ENCODE peak calls at places on chromosomes 5 and 9, in ten cellular contexts. One of them, this sample, is unnamed.
A peak's percentile ranks its signal among the peaks of the same experiment; 100 is the strongest.

GRCh38 chr9:97519441-97519970 is 18.0 kb downstream of the TMOD1 start:
- DNase-seq in tibial nerve: no peak
- DNase-seq in fibroblast of lung: no peak
- DNase-seq in ovary: no peak
- DNase-seq in bronchial epithelial cell: no peak
- DNase-seq in Peyer's patch: no peak
- DNase-seq in lung: no peak
- DNase-seq in GM06990: no peak
- DNase-seq in uterus: no peak
- DNase-seq in HCT116: no peak
- DNase-seq in this sample: no peak

GRCh38 chr9:29439961-29440360 is 1866.7 kb upstream of the C9orf72 start:
- DNase-seq in uterus: no peak
- DNase-seq in HCT116: peak; percentile 24
- DNase-seq in bronchial epithelial cell: peak; percentile 4
- DNase-seq in ovary: no peak
- DNase-seq in tibial nerve: no peak
- DNase-seq in Peyer's patch: no peak
- DNase-seq in lung: no peak
- DNase-seq in fibroblast of lung: peak; percentile 28
- DNase-seq in GM06990: no peak
- DNase-seq in this sample: no peak

GRCh38 chr5:142176255-142176654 is 67.7 kb downstream of the NDFIP1 start:
- DNase-seq in HCT116: no peak
- DNase-seq in GM06990: no peak
- DNase-seq in fibroblast of lung: no peak
- DNase-seq in bronchial epithelial cell: no peak
- DNase-seq in lung: no peak
- DNase-seq in uterus: no peak
- DNase-seq in tibial nerve: no peak
- DNase-seq in Peyer's patch: no peak
- DNase-seq in ovary: no peak
- DNase-seq in this sample: peak; percentile 15

GRCh38 chr9:117625154-117625553 is 79.0 kb upstream of the TLR4 start:
- DNase-seq in tibial nerve: no peak
- DNase-seq in lung: no peak
- DNase-seq in HCT116: no peak
- DNase-seq in GM06990: no peak
- DNase-seq in Peyer's patch: no peak
- DNase-seq in uterus: no peak
- DNase-seq in fibroblast of lung: no peak
- DNase-seq in bronchial epithelial cell: no peak
- DNase-seq in ovary: no peak
- DNase-seq in this sample: no peak

GRCh38 chr5:16245956-16246355 is 66.4 kb upstream of the MARCHF11 start:
- DNase-seq in GM06990: no peak
- DNase-seq in ovary: no peak
- DNase-seq in tibial nerve: no peak
- DNase-seq in Peyer's patch: no peak
- DNase-seq in fibroblast of lung: no peak
- DNase-seq in lung: no peak
- DNase-seq in bronchial epithelial cell: no peak
- DNase-seq in HCT116: no peak
- DNase-seq in uterus: no peak
- DNase-seq in this sample: no peak

GRCh38 chr5:68046445-68046844 is 169.1 kb upstream of the PIK3R1 start:
- DNase-seq in bronchial epithelial cell: peak; percentile 98
- DNase-seq in GM06990: no peak
- DNase-seq in lung: no peak
- DNase-seq in tibial nerve: peak; percentile 46
- DNase-seq in HCT116: peak; percentile 24
- DNase-seq in ovary: no peak
- DNase-seq in fibroblast of lung: peak; percentile 98
- DNase-seq in Peyer's patch: no peak
- DNase-seq in uterus: no peak
- DNase-seq in this sample: no peak

GRCh38 chr5:133562554-133562953 is 49.8 kb downstream of the FSTL4 start:
- DNase-seq in lung: no peak
- DNase-seq in Peyer's patch: no peak
- DNase-seq in HCT116: no peak
- DNase-seq in GM06990: no peak
- DNase-seq in tibial nerve: no peak
- DNase-seq in uterus: no peak
- DNase-seq in fibroblast of lung: no peak
- DNase-seq in ovary: no peak
- DNase-seq in bronchial epithelial cell: no peak
- DNase-seq in this sample: no peak

GRCh38 chr5:111221139-111221538 is 3.0 kb upstream of the CAMK4 start:
- DNase-seq in HCT116: no peak
- DNase-seq in GM06990: no peak
- DNase-seq in bronchial epithelial cell: no peak
- DNase-seq in ovary: no peak
- DNase-seq in Peyer's patch: no peak
- DNase-seq in fibroblast of lung: no peak
- DNase-seq in tibial nerve: no peak
- DNase-seq in uterus: no peak
- DNase-seq in lung: no peak
- DNase-seq in this sample: no peak

GRCh38 chr5:74765201-74765600 is 1.7 kb downstream of the GFM2 start:
- DNase-seq in fibroblast of lung: peak; percentile 19
- DNase-seq in lung: no peak
- DNase-seq in uterus: no peak
- DNase-seq in GM06990: no peak
- DNase-seq in HCT116: no peak
- DNase-seq in bronchial epithelial cell: peak; percentile 27
- DNase-seq in ovary: no peak
- DNase-seq in tibial nerve: no peak
- DNase-seq in Peyer's patch: no peak
- DNase-seq in this sample: no peak

GRCh38 chr5:175814676-175815075 is 56.7 kb upstream of the CPLX2 start:
- DNase-seq in fibroblast of lung: peak; percentile 78
- DNase-seq in GM06990: no peak
- DNase-seq in lung: no peak
- DNase-seq in HCT116: peak; percentile 64
- DNase-seq in Peyer's patch: no peak
- DNase-seq in uterus: no peak
- DNase-seq in tibial nerve: no peak
- DNase-seq in bronchial epithelial cell: peak; percentile 1
- DNase-seq in ovary: no peak
- DNase-seq in this sample: peak; percentile 40

GRCh38 chr9:72542917-72543316 is 21.5 kb downstream of the TMC1 start:
- DNase-seq in lung: no peak
- DNase-seq in GM06990: no peak
- DNase-seq in HCT116: no peak
- DNase-seq in uterus: no peak
- DNase-seq in bronchial epithelial cell: peak; percentile 37
- DNase-seq in fibroblast of lung: peak; percentile 38
- DNase-seq in tibial nerve: no peak
- DNase-seq in ovary: no peak
- DNase-seq in Peyer's patch: no peak
- DNase-seq in this sample: no peak

GRCh38 chr9:99463144-99463543 is 241.1 kb downstream of the SEC61B start:
- DNase-seq in HCT116: no peak
- DNase-seq in ovary: no peak
- DNase-seq in bronchial epithelial cell: no peak
- DNase-seq in fibroblast of lung: no peak
- DNase-seq in Peyer's patch: no peak
- DNase-seq in uterus: no peak
- DNase-seq in lung: no peak
- DNase-seq in tibial nerve: no peak
- DNase-seq in GM06990: no peak
- DNase-seq in this sample: no peak

GRCh38 chr5:141767671-141768070 is 85.6 kb upstream of the ARAP3 start:
- DNase-seq in fibroblast of lung: no peak
- DNase-seq in ovary: no peak
- DNase-seq in uterus: no peak
- DNase-seq in tibial nerve: no peak
- DNase-seq in lung: no peak
- DNase-seq in GM06990: no peak
- DNase-seq in bronchial epithelial cell: no peak
- DNase-seq in HCT116: no peak
- DNase-seq in Peyer's patch: no peak
- DNase-seq in this sample: no peak

GRCh38 chr9:127603226-127603625 is 8.9 kb upstream of the STXBP1 start:
- DNase-seq in Peyer's patch: no peak
- DNase-seq in uterus: no peak
- DNase-seq in GM06990: no peak
- DNase-seq in fibroblast of lung: no peak
- DNase-seq in tibial nerve: no peak
- DNase-seq in ovary: no peak
- DNase-seq in lung: no peak
- DNase-seq in bronchial epithelial cell: no peak
- DNase-seq in HCT116: no peak
- DNase-seq in this sample: no peak

GRCh38 chr5:154176191-154176590 is 14.3 kb upstream of the GALNT10 start:
- DNase-seq in lung: no peak
- DNase-seq in ovary: no peak
- DNase-seq in bronchial epithelial cell: no peak
- DNase-seq in tibial nerve: no peak
- DNase-seq in GM06990: no peak
- DNase-seq in fibroblast of lung: peak; percentile 82
- DNase-seq in Peyer's patch: no peak
- DNase-seq in HCT116: no peak
- DNase-seq in uterus: no peak
- DNase-seq in this sample: no peak

DNA sequence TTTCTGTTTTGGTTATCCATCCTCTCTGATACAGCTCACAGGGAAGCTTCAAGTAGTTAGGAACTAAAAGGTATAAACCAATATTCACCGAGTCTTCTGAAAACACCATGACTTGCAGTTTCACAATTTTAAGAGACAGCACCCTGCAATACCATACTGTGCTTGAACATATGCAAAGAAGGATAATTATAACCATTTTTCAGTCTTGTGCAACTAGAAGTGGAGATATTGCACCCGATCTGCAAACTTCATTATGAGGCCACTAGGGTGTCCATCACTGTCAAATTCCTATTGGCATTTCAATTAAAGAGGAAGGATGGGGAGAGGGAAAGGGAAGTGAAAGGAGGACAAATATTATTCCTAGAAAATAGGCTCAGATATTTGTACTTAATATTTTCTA is 32.4 kb upstream of the CEP120 start:
- DNase-seq in GM06990: no peak
- DNase-seq in lung: no peak
- DNase-seq in HCT116: no peak
- DNase-seq in ovary: no peak
- DNase-seq in uterus: no peak
- DNase-seq in tibial nerve: no peak
- DNase-seq in Peyer's patch: no peak
- DNase-seq in bronchial epithelial cell: no peak
- DNase-seq in fibroblast of lung: no peak
- DNase-seq in this sample: no peak
- H3K4me3 ChIP-seq in GM06990: no peak overlapping the region
- H3K4me3 ChIP-seq in lung: no peak overlapping the region
- H3K4me3 ChIP-seq in HCT116: no peak overlapping the region
- H3K4me3 ChIP-seq in ovary: no peak overlapping the region
- H3K4me3 ChIP-seq in uterus: no peak overlapping the region
- H3K4me3 ChIP-seq in tibial nerve: no peak overlapping the region
- H3K4me3 ChIP-seq in Peyer's patch: no peak overlapping the region
- H3K4me3 ChIP-seq in bronchial epithelial cell: no peak overlapping the region
- H3K4me3 ChIP-seq in fibroblast of lung: no peak overlapping the region
- H3K4me3 ChIP-seq in this sample: no peak overlapping the region

GRCh38 chr9:83219154-83219923 is 156.4 kb upstream of the RASEF start:
- DNase-seq in uterus: peak; percentile 67
- DNase-seq in fibroblast of lung: peak; percentile 88
- DNase-seq in HCT116: peak; percentile 47
- DNase-seq in Peyer's patch: peak; percentile 79
- DNase-seq in GM06990: peak; percentile 7
- DNase-seq in ovary: peak; percentile 75
- DNase-seq in bronchial epithelial cell: peak; percentile 65
- DNase-seq in tibial nerve: peak; percentile 60
- DNase-seq in lung: peak; percentile 81
- DNase-seq in this sample: peak; percentile 88
- TF ChIP-seq CTCF in uterus: peak; percentile 15
- TF ChIP-seq CTCF in fibroblast of lung: peak; percentile 56
- TF ChIP-seq CTCF in HCT116: peak; percentile 56
- TF ChIP-seq CTCF in Peyer's patch: peak; percentile 5
- TF ChIP-seq CTCF in GM06990: peak; percentile 44
- TF ChIP-seq CTCF in ovary: no peak
- TF ChIP-seq CTCF in bronchial epithelial cell: peak; percentile 76
- TF ChIP-seq CTCF in tibial nerve: peak; percentile 47
- TF ChIP-seq CTCF in lung: peak; percentile 28
- TF ChIP-seq CTCF in this sample: no peak

GRCh38 chr9:109474944-109475343 is 23.2 kb downstream of the PTPN3 start:
- DNase-seq in HCT116: no peak
- DNase-seq in ovary: no peak
- DNase-seq in lung: no peak
- DNase-seq in GM06990: no peak
- DNase-seq in bronchial epithelial cell: no peak
- DNase-seq in fibroblast of lung: no peak
- DNase-seq in Peyer's patch: no peak
- DNase-seq in tibial nerve: no peak
- DNase-seq in uterus: no peak
- DNase-seq in this sample: no peak

GRCh38 chr9:109471994-109472393 is 26.1 kb downstream of the PTPN3 start:
- DNase-seq in ovary: no peak
- DNase-seq in lung: no peak
- DNase-seq in GM06990: no peak
- DNase-seq in uterus: no peak
- DNase-seq in bronchial epithelial cell: peak; percentile 77
- DNase-seq in fibroblast of lung: no peak
- DNase-seq in HCT116: no peak
- DNase-seq in tibial nerve: no peak
- DNase-seq in Peyer's patch: no peak
- DNase-seq in this sample: no peak

GRCh38 chr9:109475526-109475925 is 22.6 kb downstream of the PTPN3 start:
- DNase-seq in HCT116: no peak
- DNase-seq in tibial nerve: peak; percentile 24
- DNase-seq in GM06990: no peak
- DNase-seq in uterus: no peak
- DNase-seq in lung: no peak
- DNase-seq in bronchial epithelial cell: no peak
- DNase-seq in Peyer's patch: no peak
- DNase-seq in fibroblast of lung: no peak
- DNase-seq in ovary: no peak
- DNase-seq in this sample: no peak

GRCh38 chr9:109473329-109473728 is 24.8 kb downstream of the PTPN3 start:
- DNase-seq in tibial nerve: no peak
- DNase-seq in GM06990: no peak
- DNase-seq in Peyer's patch: no peak
- DNase-seq in uterus: no peak
- DNase-seq in lung: no peak
- DNase-seq in bronchial epithelial cell: no peak
- DNase-seq in fibroblast of lung: no peak
- DNase-seq in ovary: no peak
- DNase-seq in HCT116: no peak
- DNase-seq in this sample: no peak

GRCh38 chr9:109474170-109474569 is 23.9 kb downstream of the PTPN3 start:
- DNase-seq in bronchial epithelial cell: no peak
- DNase-seq in ovary: no peak
- DNase-seq in uterus: no peak
- DNase-seq in fibroblast of lung: no peak
- DNase-seq in Peyer's patch: no peak
- DNase-seq in GM06990: no peak
- DNase-seq in tibial nerve: no peak
- DNase-seq in lung: no peak
- DNase-seq in HCT116: no peak
- DNase-seq in this sample: no peak
- H3K4me3 ChIP-seq in bronchial epithelial cell: no peak overlapping the region
- H3K4me3 ChIP-seq in ovary: no peak overlapping the region
- H3K4me3 ChIP-seq in uterus: no peak overlapping the region
- H3K4me3 ChIP-seq in fibroblast of lung: no peak overlapping the region
- H3K4me3 ChIP-seq in Peyer's patch: no peak overlapping the region
- H3K4me3 ChIP-seq in GM06990: no peak overlapping the region
- H3K4me3 ChIP-seq in tibial nerve: no peak overlapping the region
- H3K4me3 ChIP-seq in lung: no peak overlapping the region
- H3K4me3 ChIP-seq in HCT116: no peak overlapping the region
- H3K4me3 ChIP-seq in this sample: no peak overlapping the region

GRCh38 chr5:174523311-174524159 is 200.8 kb upstream of the MSX2 start:
- DNase-seq in Peyer's patch: no peak
- DNase-seq in HCT116: no peak
- DNase-seq in ovary: no peak
- DNase-seq in GM06990: no peak
- DNase-seq in lung: no peak
- DNase-seq in bronchial epithelial cell: no peak
- DNase-seq in fibroblast of lung: no peak
- DNase-seq in tibial nerve: no peak
- DNase-seq in uterus: no peak
- DNase-seq in this sample: no peak
- TF ChIP-seq CTCF in Peyer's patch: peak; percentile 58
- TF ChIP-seq CTCF in HCT116: peak; percentile 55
- TF ChIP-seq CTCF in ovary: no peak
- TF ChIP-seq CTCF in GM06990: no peak
- TF ChIP-seq CTCF in lung: no peak
- TF ChIP-seq CTCF in bronchial epithelial cell: no peak
- TF ChIP-seq CTCF in fibroblast of lung: peak; percentile 25
- TF ChIP-seq CTCF in tibial nerve: no peak
- TF ChIP-seq CTCF in uterus: no peak
- TF ChIP-seq CTCF in this sample: no peak

This sample was measured in spleen.